ENCODE peak calls at places on chromosomes 5 and 9, in seven cellular contexts. M is H9, A is IMR-90, W is neuronal stem cell, X is mesenchymal stem cell, F is trophoblast cell, H is H1. R is an unnamed sample.

GRCh38 chr5:80189701-80190100 is 66.1 kb downstream of the SERINC5 start:
- DNase-seq in M (no peak), H (no peak), F (no peak), X (no peak), A (no peak), W (no peak), R (no peak)

GRCh38 chr5:53323943-53324642 is 156.3 kb upstream of the FST start:
- DNase-seq in X (no peak), W (no peak), A (peak), H (no peak), M (no peak), F (no peak), R (no peak)

GRCh38 chr9:127785023-127785932 is 556 bp upstream of the CDK9 start:
- DNase-seq in F (peak), W (peak), A (peak), X (peak), H (no peak), M (peak), R (peak)

GRCh38 chr9:109329274-109330258 is 8.7 kb upstream of the EPB41L4B start:
- DNase-seq in M (peak), A (peak), X (no peak), F (no peak), H (no peak), W (no peak), R (peak)

GRCh38 chr5:58751222-58751621 is 168.3 kb downstream of the RAB3C start:
- DNase-seq in H (no peak), W (no peak), M (no peak), F (peak), X (peak), A (peak), R (peak)

GRCh38 chr9:81589392-81589791 is 100.0 kb downstream of the TLE1 start:
- DNase-seq in A (no peak), W (no peak), F (no peak), H (no peak), M (no peak), X (no peak), R (no peak)

GRCh38 chr5:155193483-155194107 is 180.0 kb downstream of the KIF4B start:
- DNase-seq in M (no peak), H (no peak), W (no peak), A (no peak), F (no peak), X (no peak), R (no peak)

GRCh38 chr9:98438701-98439100 is 183.3 kb upstream of the TBC1D2 start:
- DNase-seq in W (no peak), M (no peak), A (peak), F (no peak), H (no peak), X (no peak), R (no peak)

GRCh38 chr5:14946813-14947640 is 75.4 kb upstream of the ANKH start:
- DNase-seq in X (peak), A (no peak), M (no peak), W (no peak), H (no peak), F (peak), R (peak)

GRCh38 chr5:75666801-75667200 is 50.4 kb downstream of the POC5 start:
- DNase-seq in F (peak), X (no peak), H (no peak), M (no peak), W (no peak), A (no peak), R (peak)

DNA sequence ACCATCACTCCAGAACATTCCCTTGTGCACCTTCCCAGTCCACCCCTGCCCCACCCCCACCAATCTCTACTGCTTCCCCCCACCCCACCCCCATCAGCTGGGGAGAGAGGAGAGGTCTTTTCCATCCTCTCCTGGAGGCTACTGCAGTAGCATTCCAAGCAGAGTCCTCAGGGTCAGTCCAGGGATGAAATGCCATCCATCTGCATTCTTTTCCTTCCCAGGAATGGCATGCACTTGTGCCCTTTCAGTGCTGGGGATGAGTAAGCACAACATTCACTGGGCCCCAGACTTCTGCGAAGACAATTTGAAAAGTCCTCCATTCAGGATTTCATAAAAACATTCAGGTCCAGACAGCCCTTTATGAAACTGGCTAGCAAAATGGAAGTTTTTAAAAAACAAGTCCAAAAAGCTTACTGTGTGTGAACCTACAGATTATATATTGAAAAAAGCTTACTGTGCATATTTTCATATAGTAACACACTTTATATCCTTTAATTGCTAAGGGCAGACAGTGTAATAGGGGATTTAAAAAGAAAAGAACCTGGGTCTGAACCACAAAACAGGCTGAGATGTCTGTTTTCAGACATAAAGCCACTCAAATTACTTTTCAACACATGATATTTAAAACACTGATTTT is 50.0 kb upstream of the GOLPH3 start:
- DNase-seq in F (peak), A (peak), M (peak), X (peak), H (peak), W (no peak), R (peak)
- H3K27ac ChIP-seq in F (peak), A (peak), M (no peak), X (peak), H (no peak), W (peak), R (peak)

GRCh38 chr5:17261075-17261474 is 43.6 kb downstream of the BASP1 start:
- DNase-seq in X (no peak), M (no peak), F (peak), A (no peak), W (no peak), H (no peak), R (no peak)
- H3K4ac ChIP-seq in X (no peak), M (no peak), F (no peak), A (no peak), W (no peak), H (no peak), R (no peak)

GRCh38 chr5:96331210-96331609 is 101.8 kb downstream of the PCSK1 start:
- DNase-seq in H (no peak), M (no peak), W (no peak), X (peak), A (no peak), F (peak), R (no peak)
- H3K27ac ChIP-seq in H (no peak), M (no peak), W (no peak), X (no peak), A (peak), F (no peak), R (no peak)

DNA sequence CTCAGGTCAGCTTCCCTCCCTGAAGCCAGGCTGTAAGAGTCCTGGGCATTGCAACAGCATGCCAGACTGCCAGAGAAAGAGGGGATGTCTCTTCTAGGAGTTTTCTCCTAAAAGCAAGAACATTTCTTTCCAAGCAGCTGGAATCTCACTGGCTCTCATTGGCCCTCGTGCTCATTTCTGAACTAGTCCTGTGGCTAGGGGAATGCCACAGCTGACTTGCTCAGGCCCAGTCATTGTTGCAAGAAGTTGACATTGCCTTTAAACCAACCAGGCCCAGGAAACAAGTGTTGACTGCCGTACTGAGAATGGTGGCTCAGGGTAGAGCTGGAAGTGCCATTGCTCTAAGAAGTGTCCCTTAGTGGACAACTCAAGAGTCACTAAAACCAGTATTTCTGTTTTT is 15.0 kb upstream of the CEP120 start:
- DNase-seq in X (no peak), W (no peak), M (no peak), A (no peak), H (no peak), F (no peak), R (no peak)
- H3K4ac ChIP-seq in X (no peak), W (no peak), M (no peak), A (no peak), H (no peak), F (no peak), R (no peak)

DNA sequence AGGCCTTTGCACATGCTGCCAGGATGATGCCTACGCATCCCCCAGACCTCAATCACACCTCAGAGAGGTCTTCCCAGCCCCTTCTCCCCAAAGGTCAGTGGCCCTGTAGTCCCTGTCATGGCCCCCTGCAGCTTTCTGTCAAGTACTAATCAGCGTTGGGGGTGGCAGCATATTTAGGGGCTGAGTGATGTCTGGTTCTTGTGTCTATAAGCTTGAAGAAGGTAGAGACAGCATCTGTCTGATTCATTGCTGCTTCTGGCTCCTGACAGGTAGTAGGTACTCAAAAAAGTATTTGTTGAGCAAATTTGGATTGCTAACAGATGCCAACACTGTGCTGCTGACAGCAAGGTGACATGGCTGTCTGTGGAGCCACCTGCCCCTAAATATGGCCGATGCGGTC is 51.6 kb upstream of the RPL26L1 start:
- DNase-seq in W (no peak), F (no peak), X (no peak), H (no peak), M (no peak), A (no peak), R (no peak)
- H3K27ac ChIP-seq in W (no peak), F (no peak), X (no peak), H (no peak), M (no peak), A (peak), R (no peak)